ENCODE peak calls at places on chromosome 2, in nine cellular contexts. M is ovary; Y is GM23338; N is brain microvascular endothelial cell; C is HCT116; I is left lung; A is tibial nerve; O is neuronal stem cell; D is CD4-positive, alpha-beta memory T cell. J is an unnamed sample. For H3K36me3, the result is how much of the 10 kb centered on the place peaks cover.

GRCh38 chr2:205758498-205758897 is 76.2 kb downstream of the NRP2 start:
- DNase-seq in Y (no peak), O (no peak), I (no peak), N (no peak), D (no peak), C (no peak), M (no peak), A (no peak), J (no peak)

GRCh38 chr2:98870516-98871158 is 65.4 kb downstream of the CRACDL start:
- DNase-seq in C (no peak), A (no peak), O (no peak), D (no peak), N (no peak), Y (peak), I (no peak), M (no peak), J (peak)

GRCh38 chr2:157430266-157430665 is 13.6 kb downstream of the CYTIP start:
- DNase-seq in M (no peak), I (no peak), N (no peak), C (no peak), O (no peak), A (no peak), Y (no peak), D (no peak), J (no peak)

GRCh38 chr2:33047939-33048338 is 101.2 kb downstream of the LTBP1 start:
- DNase-seq in N (no peak), D (no peak), A (no peak), C (no peak), I (no peak), O (no peak), Y (peak), M (no peak), J (no peak)

GRCh38 chr2:102050854-102051391 is 59.2 kb downstream of the IL1R2 start:
- DNase-seq in N (peak), O (no peak), Y (no peak), I (peak), D (no peak), C (no peak), A (peak), M (peak), J (no peak)

GRCh38 chr2:40559175-40559574 is 107.3 kb upstream of the SLC8A1 start:
- DNase-seq in I (no peak), C (no peak), Y (no peak), O (no peak), A (no peak), M (no peak), D (no peak), N (no peak), J (no peak)

GRCh38 chr2:120736202-120736954 is 710 bp downstream of the GLI2 start:
- DNase-seq in D (no peak), I (no peak), A (no peak), N (no peak), Y (peak), O (no peak), C (no peak), M (peak), J (peak)

GRCh38 chr2:85753525-85754312 is at the start of gene ATOH8:
- DNase-seq in I (peak), O (peak), D (no peak), A (peak), Y (peak), N (peak), C (no peak), M (peak), J (peak)

GRCh38 chr2:3461781-3462492 is 57.4 kb downstream of the ADI1 start:
- DNase-seq in I (peak), M (no peak), N (no peak), C (peak), Y (peak), D (peak), O (peak), A (peak), J (no peak)

GRCh38 chr2:219718066-219718465 is 90.6 kb downstream of the SLC4A3 start:
- DNase-seq in A (no peak), N (no peak), M (no peak), Y (no peak), O (no peak), I (no peak), C (no peak), D (no peak), J (no peak)

GRCh38 chr2:56191617-56192016 is 7.8 kb downstream of the CCDC85A start:
- DNase-seq in C (peak), O (peak), Y (peak), N (no peak), I (no peak), A (no peak), D (no peak), M (no peak), J (peak)

GRCh38 chr2:223668302-223668998 is 66.3 kb upstream of the SCG2 start:
- DNase-seq in A (no peak), Y (no peak), D (no peak), I (no peak), M (no peak), C (no peak), O (no peak), N (peak), J (no peak)

GRCh38 chr2:16151281-16151570 is 210.9 kb downstream of the MYCN start:
- DNase-seq in N (no peak), D (no peak), I (no peak), O (no peak), Y (no peak), M (no peak), C (no peak), A (no peak), J (no peak)

GRCh38 chr2:97871096-97871780 is 124.5 kb downstream of the TMEM131 start:
- DNase-seq in D (no peak), A (no peak), O (no peak), I (no peak), M (no peak), N (peak), C (peak), Y (no peak), J (no peak)

GRCh38 chr2:212672186-212672585 is 133.6 kb upstream of the ERBB4 start:
- DNase-seq in N (no peak), C (no peak), M (no peak), I (no peak), A (no peak), Y (no peak), O (no peak), D (no peak), J (no peak)

GRCh38 chr2:70709275-70709674 is 58.7 kb downstream of the ADD2 start:
- DNase-seq in D (no peak), A (no peak), Y (no peak), O (no peak), C (no peak), M (no peak), I (no peak), N (no peak), J (no peak)

GRCh38 chr2:176583530-176584101 is 314.4 kb downstream of the MTX2 start:
- DNase-seq in M (no peak), A (no peak), D (no peak), N (peak), O (no peak), Y (no peak), C (no peak), I (no peak), J (no peak)

GRCh38 chr2:11123856-11124759 is 31.2 kb upstream of the SLC66A3 start:
- DNase-seq in A (no peak), I (peak), M (peak), C (peak), O (peak), Y (peak), N (peak), D (peak), J (peak)

GRCh38 chr2:8774371-8774770 is 63.0 kb downstream of the KIDINS220 start:
- DNase-seq in N (no peak), C (no peak), I (no peak), Y (no peak), A (no peak), D (no peak), M (no peak), O (no peak), J (no peak)

GRCh38 chr2:74063486-74063885 is 78.8 kb downstream of the TET3 start:
- DNase-seq in Y (no peak), M (no peak), C (no peak), I (no peak), N (peak), A (no peak), D (no peak), O (no peak), J (no peak)

DNA sequence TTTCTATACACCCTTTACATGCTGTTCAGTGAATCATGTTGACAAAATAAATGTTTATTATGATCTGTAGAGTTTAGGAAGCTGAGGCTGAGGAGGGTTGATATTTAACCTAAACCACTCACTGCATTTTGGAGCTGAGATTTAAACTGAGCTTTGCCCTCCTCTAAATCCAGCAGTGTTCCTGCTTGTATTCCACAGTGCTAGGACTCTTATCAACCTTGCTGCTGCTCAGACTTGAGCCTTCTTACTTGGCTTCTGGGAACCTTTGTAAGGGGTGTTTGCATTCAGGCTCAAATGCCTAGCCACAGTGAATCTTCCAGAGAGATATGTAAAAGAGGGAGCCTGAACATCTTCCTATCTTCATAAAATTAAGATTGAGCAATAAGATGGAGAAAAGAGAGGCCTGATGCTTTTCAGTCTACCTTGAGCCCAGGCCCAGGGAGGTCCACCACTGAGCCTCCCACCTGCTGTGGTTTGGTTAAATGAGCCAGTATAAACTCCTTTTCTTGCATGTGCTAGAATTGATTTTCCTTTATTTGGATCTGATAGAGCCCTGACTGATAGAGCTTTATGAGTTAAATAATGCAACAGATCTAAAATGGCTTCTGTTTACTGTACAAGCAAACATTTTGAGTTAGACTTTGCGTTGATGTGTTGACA is 149.7 kb downstream of the GULP1 start:
- DNase-seq in M (no peak), O (no peak), N (no peak), A (no peak), C (no peak), I (no peak), D (no peak), Y (no peak), J (no peak)
- H3K27ac ChIP-seq in M (no peak), O (no peak), N (no peak), A (no peak), C (no peak), I (no peak), D (no peak), Y (peak), J (no peak)

GRCh38 chr2:47023332-47023731 is 107.7 kb upstream of the MCFD2 start:
- DNase-seq in A (no peak), I (no peak), Y (no peak), O (no peak), D (no peak), C (no peak), N (no peak), M (no peak), J (no peak)

GRCh38 chr2:47028171-47028570 is 112.6 kb upstream of the MCFD2 start:
- DNase-seq in D (no peak), A (no peak), N (no peak), Y (no peak), I (no peak), M (no peak), C (no peak), O (no peak), J (no peak)

GRCh38 chr2:47024046-47024445 is 108.4 kb upstream of the MCFD2 start:
- DNase-seq in N (no peak), D (no peak), A (no peak), C (no peak), I (no peak), O (no peak), Y (no peak), M (no peak), J (no peak)

GRCh38 chr2:47026738-47027531 is 111.3 kb upstream of the MCFD2 start:
- DNase-seq in C (no peak), Y (no peak), O (no peak), M (no peak), D (no peak), I (no peak), A (no peak), N (no peak), J (no peak)

DNA sequence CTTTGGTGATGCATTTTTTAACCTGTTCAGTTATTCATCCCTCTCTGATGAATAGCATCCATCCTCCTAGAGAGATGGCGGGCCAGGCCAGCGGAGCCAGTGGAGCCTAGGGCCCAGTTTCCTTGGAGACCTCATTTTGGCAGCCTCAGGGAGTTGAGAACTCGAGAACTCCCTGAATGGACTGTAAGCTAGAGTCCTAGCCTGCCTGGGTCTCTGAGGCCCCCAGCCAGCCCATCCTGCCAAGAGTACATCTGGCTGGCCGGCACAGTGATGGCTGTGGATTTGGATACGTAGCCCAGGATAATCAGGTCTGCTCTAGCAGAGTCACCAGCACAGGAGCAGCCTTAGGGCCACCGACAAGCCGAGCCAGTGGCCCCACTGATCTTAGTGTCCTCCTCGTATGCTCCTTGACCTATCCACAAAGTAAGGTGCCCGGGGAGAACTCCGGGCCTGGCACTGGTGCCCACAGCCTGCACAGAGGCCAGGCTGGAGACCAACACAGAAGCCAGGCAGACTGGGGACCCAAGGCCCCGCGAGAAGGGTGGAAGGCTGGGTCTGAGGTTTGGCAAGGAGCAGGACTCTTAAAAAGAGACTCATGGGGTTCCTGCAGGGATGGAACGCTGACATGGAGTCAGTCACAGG is 110.5 kb upstream of the MCFD2 start:
- DNase-seq in M (no peak), D (no peak), A (no peak), I (no peak), O (no peak), C (no peak), Y (no peak), N (no peak), J (no peak)
- H3K36me3 ChIP-seq in M (under half), D (half or more), A (half or more), I (half or more), O (under half), C (under half), Y (under half), N (half or more), J (under half)

DNA sequence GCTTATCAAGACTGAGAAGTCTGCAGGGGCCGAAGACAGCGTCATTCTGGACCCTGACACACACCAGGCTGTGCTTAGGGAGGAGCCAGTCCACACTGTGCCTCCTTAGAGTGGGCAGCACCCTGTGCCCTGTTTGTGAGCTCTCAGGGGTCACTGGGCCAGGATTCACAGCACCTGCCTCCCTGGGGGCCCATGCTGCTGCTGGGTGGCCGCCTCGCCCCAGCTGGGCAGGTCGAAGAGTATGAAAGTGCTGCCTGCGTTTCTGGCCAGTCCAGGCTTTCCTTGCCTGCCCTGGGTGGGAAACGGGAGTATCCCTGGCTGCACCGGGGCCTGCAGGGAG is 15.4 kb upstream of the GPR55 start:
- DNase-seq in M (no peak), A (no peak), O (no peak), I (no peak), D (no peak), N (no peak), C (no peak), Y (no peak), J (peak)
- H3K4me3 ChIP-seq in M (no peak), A (no peak), O (no peak), I (no peak), D (no peak), N (no peak), C (no peak), Y (no peak), J (no peak)

DNA sequence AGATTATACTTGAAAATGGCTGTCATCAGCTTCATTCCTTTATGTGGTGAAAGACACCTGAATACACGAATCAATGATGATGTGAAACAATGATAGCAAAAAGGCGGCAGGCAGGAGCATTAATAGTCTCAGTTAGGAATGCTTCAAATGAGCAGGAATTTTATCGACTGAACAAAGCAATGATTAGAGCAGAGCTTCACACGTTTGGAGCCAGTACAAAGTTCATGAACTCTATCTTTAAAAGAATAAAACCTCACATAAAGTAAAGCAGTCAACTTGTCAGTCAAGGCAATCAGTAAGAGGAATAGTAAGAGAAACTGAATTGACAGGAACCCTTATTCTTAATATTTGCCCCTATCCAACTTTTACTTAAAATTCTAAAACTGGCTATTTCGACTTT is 78.4 kb upstream of the SERTAD2 start:
- DNase-seq in I (no peak), D (no peak), O (no peak), Y (no peak), A (no peak), C (no peak), N (no peak), M (no peak), J (no peak)
- H3K27ac ChIP-seq in I (peak), D (no peak), O (no peak), Y (no peak), A (no peak), C (no peak), N (no peak), M (no peak), J (no peak)